ENCODE peak calls at places on chromosome 11, in seven cellular contexts. N, L, S, O, Y, M and F are unnamed samples.

GRCh38 chr11:112318661-112319060 is 58.0 kb upstream of the PLET1 start:
- DNase-seq in N (no peak), M (no peak), Y (no peak), O (no peak), L (no peak), S (no peak), F (no peak)

GRCh38 chr11:69231466-69232018 is 62.4 kb upstream of the MYEOV start:
- DNase-seq in O (no peak), Y (no peak), S (peak), L (no peak), N (no peak), M (no peak), F (no peak)

GRCh38 chr11:75439026-75439425 is 6.0 kb upstream of the KLHL35 start:
- DNase-seq in O (no peak), S (no peak), N (no peak), M (no peak), L (no peak), Y (no peak), F (no peak)

GRCh38 chr11:12179521-12179920 is 69.1 kb downstream of the MICAL2 start:
- DNase-seq in Y (no peak), S (no peak), M (no peak), O (peak), N (no peak), L (no peak), F (no peak)

GRCh38 chr11:15234796-15235195 is 120.1 kb downstream of the INSC start:
- DNase-seq in L (no peak), S (no peak), Y (no peak), N (no peak), O (no peak), M (no peak), F (no peak)

GRCh38 chr11:2213890-2214526 is 42.4 kb upstream of the TH start:
- DNase-seq in L (no peak), M (no peak), S (peak), N (no peak), Y (no peak), O (no peak), F (no peak)

GRCh38 chr11:32435511-32435946 is at the start of gene WT1:
- DNase-seq in L (peak), S (peak), M (no peak), N (no peak), O (no peak), Y (no peak), F (no peak)

GRCh38 chr11:100338144-100338840 is 348.8 kb upstream of the ARHGAP42 start:
- DNase-seq in O (no peak), S (no peak), N (no peak), M (no peak), Y (no peak), L (no peak), F (no peak)

GRCh38 chr11:74822187-74822586 is 73.5 kb downstream of the RNF169 start:
- DNase-seq in S (no peak), M (peak), Y (peak), L (no peak), N (peak), O (no peak), F (no peak)

GRCh38 chr11:111285205-111286079 is 12.9 kb upstream of the POU2AF3 start:
- DNase-seq in M (no peak), N (no peak), Y (no peak), O (no peak), S (no peak), L (no peak), F (no peak)

GRCh38 chr11:2612884-2613571 is 86.8 kb downstream of the KCNQ1OT1 start:
- DNase-seq in O (no peak), L (no peak), S (no peak), N (peak), Y (no peak), M (no peak), F (peak)

GRCh38 chr11:110431212-110432073 is 1.7 kb downstream of the FDX1 start:
- DNase-seq in S (no peak), M (no peak), L (no peak), Y (no peak), O (no peak), N (peak), F (no peak)

GRCh38 chr11:57566035-57566504 is 1.4 kb downstream of the UBE2L6 start:
- DNase-seq in N (peak), Y (peak), L (no peak), M (no peak), O (no peak), S (no peak), F (no peak)

GRCh38 chr11:86066033-86066432 is 2.9 kb downstream of the PICALM start:
- DNase-seq in O (no peak), N (no peak), S (no peak), Y (no peak), M (no peak), L (no peak), F (no peak)

GRCh38 chr11:1861435-1862411 is 8.8 kb downstream of the LSP1 start:
- DNase-seq in M (no peak), O (no peak), S (no peak), L (no peak), Y (no peak), N (no peak), F (no peak)

GRCh38 chr11:128018692-128019091 is 568.7 kb downstream of the ETS1 start:
- DNase-seq in L (no peak), N (peak), O (no peak), M (no peak), Y (no peak), S (no peak), F (no peak)

GRCh38 chr11:2678396-2678795 is 21.4 kb downstream of the KCNQ1OT1 start:
- DNase-seq in L (no peak), O (no peak), S (no peak), Y (no peak), N (no peak), M (no peak), F (no peak)

GRCh38 chr11:17548444-17548843 is 1.4 kb downstream of the OTOG start:
- DNase-seq in S (peak), N (no peak), L (no peak), M (no peak), O (no peak), Y (no peak), F (no peak)

GRCh38 chr11:33529461-33529860 is 171.2 kb downstream of the C11orf91 start:
- DNase-seq in Y (no peak), N (no peak), S (no peak), M (no peak), L (no peak), O (no peak), F (no peak)

GRCh38 chr11:6323291-6323905 is 3.1 kb upstream of the CAVIN3 start:
- DNase-seq in Y (no peak), O (no peak), S (peak), M (no peak), N (no peak), L (no peak), F (no peak)

GRCh38 chr11:6319879-6320410 is 356 bp downstream of the CAVIN3 start:
- DNase-seq in M (peak), S (peak), O (peak), N (peak), Y (peak), L (peak), F (no peak)

GRCh38 chr11:6320411-6321207 is at the start of gene CAVIN3:
- DNase-seq in M (peak), N (peak), L (peak), O (peak), S (peak), Y (peak), F (no peak)

GRCh38 chr11:6321961-6322362 is 1.7 kb upstream of the CAVIN3 start:
- DNase-seq in N (peak), O (no peak), M (no peak), Y (peak), L (no peak), S (peak), F (peak)

GRCh38 chr11:6321356-6321755 is 1.1 kb upstream of the CAVIN3 start:
- DNase-seq in Y (peak), O (no peak), M (no peak), S (peak), L (no peak), N (no peak), F (no peak)
- TF ChIP-seq CTCF in Y (no peak), O (no peak), M (no peak), S (no peak), L (no peak), N (no peak), F (no peak)

GRCh38 chr11:38819986-38820385 is 2221.9 kb upstream of the RAG2 start:
- DNase-seq in O (no peak), S (no peak), M (no peak), Y (no peak), L (no peak), N (no peak), F (no peak)

GRCh38 chr11:38818720-38819119 is 2220.7 kb upstream of the RAG2 start:
- DNase-seq in N (peak), Y (no peak), M (no peak), S (no peak), L (no peak), O (no peak), F (no peak)

GRCh38 chr11:38824573-38824972 is 2226.5 kb upstream of the RAG2 start:
- DNase-seq in L (no peak), N (peak), O (no peak), M (no peak), S (peak), Y (no peak), F (no peak)
- TF ChIP-seq CTCF in L (peak), N (peak), O (no peak), M (peak), S (peak), Y (peak), F (peak)

GRCh38 chr11:102807921-102808320 is 10.0 kb upstream of the MMP1 start:
- DNase-seq in O (peak), M (no peak), N (peak), Y (no peak), L (peak), S (peak), F (no peak)
- TF ChIP-seq CTCF in O (no peak), M (peak), N (peak), Y (peak), L (peak), S (peak), F (peak)

DNA sequence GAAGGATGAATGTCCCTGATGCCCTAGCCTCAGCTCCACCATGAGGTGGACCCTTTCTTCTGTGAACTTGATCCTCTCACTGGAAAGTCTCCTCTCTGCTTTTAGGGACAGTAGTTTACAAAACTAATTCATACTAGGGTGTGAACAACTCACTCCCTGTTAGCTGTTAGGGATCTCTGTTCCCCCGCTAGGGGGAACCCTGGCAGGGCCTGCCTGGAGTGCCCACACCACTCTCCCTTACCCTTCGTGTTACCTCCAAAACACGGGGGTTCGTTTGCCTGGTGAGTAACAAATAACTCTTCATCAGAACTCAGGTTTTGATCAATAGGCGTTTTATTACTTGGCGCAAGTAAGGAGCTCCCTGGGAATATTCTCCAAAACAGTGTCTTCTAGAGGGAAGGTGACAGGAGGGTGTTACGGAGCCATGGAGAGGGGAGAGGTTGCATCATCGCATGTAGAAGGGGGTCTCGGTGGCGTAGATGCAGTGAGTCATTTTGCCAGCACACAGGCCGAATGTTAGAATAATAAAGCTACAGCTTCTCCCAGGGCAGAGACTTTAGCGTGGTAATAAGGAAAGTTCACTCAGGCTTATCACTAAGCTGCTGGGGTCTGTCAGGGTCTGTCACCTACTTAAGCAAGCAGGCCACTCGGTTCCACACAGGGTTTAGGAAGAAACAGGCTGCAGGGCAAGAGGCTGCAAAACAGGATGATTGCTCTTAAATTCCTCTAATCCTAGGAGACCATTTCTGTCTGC is 45.8 kb downstream of the C11orf96 start:
- DNase-seq in S (no peak), M (no peak), O (no peak), Y (no peak), L (no peak), N (peak), F (no peak)
- TF ChIP-seq CTCF in S (peak), M (peak), O (peak), Y (peak), L (no peak), N (peak), F (no peak)

DNA sequence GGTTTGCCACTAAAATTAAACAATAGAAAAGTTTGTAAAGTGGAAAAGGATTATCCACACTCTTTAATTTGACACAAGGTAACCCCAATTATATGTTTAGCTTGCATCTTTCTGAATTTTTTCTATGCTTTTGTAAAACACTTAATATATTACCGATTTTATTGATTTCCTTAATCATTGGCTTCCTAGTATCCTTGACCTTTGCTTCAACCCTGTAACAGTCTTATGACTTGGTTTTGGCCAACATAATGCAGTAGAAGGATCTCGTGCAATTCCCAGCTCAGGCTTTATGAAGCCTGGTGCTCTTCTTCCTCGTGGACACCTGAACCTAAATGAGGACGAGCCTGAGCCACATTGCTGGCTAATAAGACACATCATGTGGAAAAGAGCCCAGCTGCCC is 23.6 kb upstream of the CASP4 start:
- DNase-seq in Y (no peak), N (no peak), O (no peak), L (no peak), S (no peak), M (no peak), F (no peak)
- TF ChIP-seq CTCF in Y (no peak), N (no peak), O (no peak), L (no peak), S (no peak), M (no peak), F (no peak)

GRCh38 chr11:36751251-36751839 is 153.3 kb upstream of the RAG2 start:
- DNase-seq in M (no peak), S (no peak), N (no peak), L (no peak), O (no peak), Y (no peak), F (no peak)

GRCh38 chr11:36748856-36749255 is 150.8 kb upstream of the RAG2 start:
- DNase-seq in Y (no peak), N (no peak), M (no peak), L (no peak), S (no peak), O (no peak), F (no peak)

GRCh38 chr11:36753960-36754359 is 155.9 kb upstream of the RAG2 start:
- DNase-seq in Y (no peak), O (no peak), S (no peak), L (no peak), N (no peak), M (no peak), F (no peak)

GRCh38 chr11:36750349-36750748 is 152.3 kb upstream of the RAG2 start:
- DNase-seq in O (no peak), Y (no peak), N (no peak), M (no peak), S (no peak), L (no peak), F (no peak)

DNA sequence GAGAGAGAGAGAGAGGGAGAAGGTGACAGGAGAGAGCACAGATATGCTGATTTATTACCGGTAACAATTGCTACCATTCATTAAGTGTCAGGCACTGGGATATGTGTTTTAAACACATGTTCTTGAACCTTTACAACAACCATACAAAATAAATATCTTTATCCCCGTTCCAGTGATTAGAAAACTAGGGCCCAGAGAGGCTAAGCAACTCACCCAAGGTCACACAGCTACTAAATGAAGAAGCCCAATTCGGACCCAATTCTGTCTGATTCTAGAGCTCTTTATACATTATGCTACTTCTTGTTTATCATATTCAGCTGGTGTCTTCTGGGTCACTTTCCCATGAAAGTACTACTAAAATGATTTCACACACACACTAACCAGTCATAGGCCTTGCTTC is 154.0 kb upstream of the RAG2 start:
- DNase-seq in N (no peak), O (no peak), M (no peak), L (no peak), S (no peak), Y (no peak), F (no peak)
- TF ChIP-seq CTCF in N (no peak), O (no peak), M (no peak), L (no peak), S (no peak), Y (no peak), F (no peak)